ENCODE peak calls at places on chromosome 18, in ten cellular contexts. One of them, this sample, is unnamed.

GRCh38 chr18:6266212-6266611 is 148.5 kb downstream of the L3MBTL4 start:
- DNase-seq in neural crest cell: no peak
- DNase-seq in left lung: no peak
- DNase-seq in keratinocyte: no peak
- DNase-seq in MCF 10A: no peak
- DNase-seq in IMR-90: no peak
- DNase-seq in heart left ventricle: no peak
- DNase-seq in CD4-positive, alpha-beta T cell: no peak
- DNase-seq in neural progenitor cell: no peak
- DNase-seq in WTC11: no peak
- DNase-seq in this sample: no peak

GRCh38 chr18:13416208-13416607 is 197.6 kb downstream of the LDLRAD4 start:
- DNase-seq in WTC11: no peak
- DNase-seq in left lung: no peak
- DNase-seq in MCF 10A: no peak
- DNase-seq in CD4-positive, alpha-beta T cell: no peak
- DNase-seq in heart left ventricle: no peak
- DNase-seq in neural crest cell: no peak
- DNase-seq in neural progenitor cell: no peak
- DNase-seq in IMR-90: no peak
- DNase-seq in keratinocyte: no peak
- DNase-seq in this sample: no peak

GRCh38 chr18:75581336-75582121 is 154.0 kb upstream of the SMIM21 start:
- DNase-seq in MCF 10A: no peak
- DNase-seq in IMR-90: no peak
- DNase-seq in keratinocyte: no peak
- DNase-seq in neural progenitor cell: peak
- DNase-seq in left lung: no peak
- DNase-seq in neural crest cell: no peak
- DNase-seq in heart left ventricle: no peak
- DNase-seq in WTC11: no peak
- DNase-seq in CD4-positive, alpha-beta T cell: no peak
- DNase-seq in this sample: no peak

GRCh38 chr18:9609190-9609589 is 5.2 kb downstream of the PPP4R1 start:
- DNase-seq in heart left ventricle: no peak
- DNase-seq in keratinocyte: no peak
- DNase-seq in CD4-positive, alpha-beta T cell: no peak
- DNase-seq in left lung: no peak
- DNase-seq in neural progenitor cell: no peak
- DNase-seq in IMR-90: no peak
- DNase-seq in MCF 10A: no peak
- DNase-seq in WTC11: no peak
- DNase-seq in neural crest cell: no peak
- DNase-seq in this sample: no peak

GRCh38 chr18:56889621-56890020 is 238.5 kb downstream of the WDR7 start:
- DNase-seq in keratinocyte: no peak
- DNase-seq in neural crest cell: no peak
- DNase-seq in neural progenitor cell: no peak
- DNase-seq in MCF 10A: no peak
- DNase-seq in heart left ventricle: no peak
- DNase-seq in IMR-90: no peak
- DNase-seq in left lung: no peak
- DNase-seq in CD4-positive, alpha-beta T cell: no peak
- DNase-seq in WTC11: no peak
- DNase-seq in this sample: no peak

GRCh38 chr18:5974696-5975095 is 79.4 kb upstream of the TMEM200C start:
- DNase-seq in CD4-positive, alpha-beta T cell: no peak
- DNase-seq in keratinocyte: no peak
- DNase-seq in left lung: no peak
- DNase-seq in neural crest cell: no peak
- DNase-seq in MCF 10A: no peak
- DNase-seq in heart left ventricle: no peak
- DNase-seq in neural progenitor cell: no peak
- DNase-seq in IMR-90: no peak
- DNase-seq in WTC11: no peak
- DNase-seq in this sample: no peak

GRCh38 chr18:10170375-10170774 is 256.6 kb downstream of the VAPA start:
- DNase-seq in IMR-90: no peak
- DNase-seq in CD4-positive, alpha-beta T cell: no peak
- DNase-seq in heart left ventricle: no peak
- DNase-seq in left lung: no peak
- DNase-seq in neural progenitor cell: no peak
- DNase-seq in neural crest cell: no peak
- DNase-seq in MCF 10A: no peak
- DNase-seq in WTC11: no peak
- DNase-seq in keratinocyte: no peak
- DNase-seq in this sample: no peak

GRCh38 chr18:77111449-77112160 is 21.0 kb downstream of the MBP start:
- DNase-seq in MCF 10A: peak
- DNase-seq in left lung: peak
- DNase-seq in keratinocyte: no peak
- DNase-seq in WTC11: no peak
- DNase-seq in neural progenitor cell: no peak
- DNase-seq in neural crest cell: no peak
- DNase-seq in IMR-90: no peak
- DNase-seq in CD4-positive, alpha-beta T cell: no peak
- DNase-seq in heart left ventricle: no peak
- DNase-seq in this sample: peak

GRCh38 chr18:5057348-5058012 is 139.6 kb downstream of the AKAIN1 start:
- DNase-seq in MCF 10A: peak
- DNase-seq in left lung: no peak
- DNase-seq in CD4-positive, alpha-beta T cell: peak
- DNase-seq in keratinocyte: peak
- DNase-seq in WTC11: peak
- DNase-seq in neural progenitor cell: peak
- DNase-seq in neural crest cell: peak
- DNase-seq in heart left ventricle: peak
- DNase-seq in IMR-90: peak
- DNase-seq in this sample: peak

GRCh38 chr18:12085136-12085535 is 8.5 kb upstream of the ANKRD62 start:
- DNase-seq in keratinocyte: no peak
- DNase-seq in MCF 10A: no peak
- DNase-seq in IMR-90: no peak
- DNase-seq in left lung: no peak
- DNase-seq in neural crest cell: no peak
- DNase-seq in heart left ventricle: no peak
- DNase-seq in neural progenitor cell: no peak
- DNase-seq in WTC11: no peak
- DNase-seq in CD4-positive, alpha-beta T cell: no peak
- DNase-seq in this sample: no peak

GRCh38 chr18:49613141-49613641 is 51.3 kb downstream of the LIPG start:
- DNase-seq in keratinocyte: no peak
- DNase-seq in IMR-90: no peak
- DNase-seq in neural crest cell: no peak
- DNase-seq in heart left ventricle: no peak
- DNase-seq in WTC11: peak
- DNase-seq in neural progenitor cell: peak
- DNase-seq in CD4-positive, alpha-beta T cell: no peak
- DNase-seq in left lung: no peak
- DNase-seq in MCF 10A: no peak
- DNase-seq in this sample: no peak

GRCh38 chr18:76795981-76796380 is 26.4 kb upstream of the ZNF236 start:
- DNase-seq in MCF 10A: no peak
- DNase-seq in WTC11: no peak
- DNase-seq in left lung: no peak
- DNase-seq in IMR-90: no peak
- DNase-seq in CD4-positive, alpha-beta T cell: no peak
- DNase-seq in heart left ventricle: no peak
- DNase-seq in keratinocyte: no peak
- DNase-seq in neural crest cell: no peak
- DNase-seq in neural progenitor cell: no peak
- DNase-seq in this sample: no peak

GRCh38 chr18:47748093-47748796 is 182.2 kb downstream of the SMAD2 start:
- DNase-seq in WTC11: no peak
- DNase-seq in heart left ventricle: no peak
- DNase-seq in keratinocyte: no peak
- DNase-seq in CD4-positive, alpha-beta T cell: no peak
- DNase-seq in IMR-90: no peak
- DNase-seq in neural progenitor cell: no peak
- DNase-seq in left lung: no peak
- DNase-seq in MCF 10A: no peak
- DNase-seq in neural crest cell: no peak
- DNase-seq in this sample: no peak

GRCh38 chr18:8976606-8977005 is 125.9 kb upstream of the NDUFV2 start:
- DNase-seq in MCF 10A: no peak
- DNase-seq in neural crest cell: no peak
- DNase-seq in keratinocyte: no peak
- DNase-seq in CD4-positive, alpha-beta T cell: no peak
- DNase-seq in left lung: no peak
- DNase-seq in WTC11: no peak
- DNase-seq in IMR-90: peak
- DNase-seq in neural progenitor cell: no peak
- DNase-seq in heart left ventricle: no peak
- DNase-seq in this sample: no peak

GRCh38 chr18:75395137-75395536 is 32.4 kb downstream of the SMIM21 start:
- DNase-seq in IMR-90: no peak
- DNase-seq in CD4-positive, alpha-beta T cell: no peak
- DNase-seq in neural crest cell: no peak
- DNase-seq in heart left ventricle: no peak
- DNase-seq in keratinocyte: no peak
- DNase-seq in neural progenitor cell: no peak
- DNase-seq in left lung: no peak
- DNase-seq in WTC11: no peak
- DNase-seq in MCF 10A: no peak
- DNase-seq in this sample: no peak

GRCh38 chr18:32048507-32049091 is 30.0 kb downstream of the RNF125 start:
- DNase-seq in IMR-90: peak
- DNase-seq in MCF 10A: peak
- DNase-seq in WTC11: no peak
- DNase-seq in heart left ventricle: peak
- DNase-seq in neural crest cell: no peak
- DNase-seq in left lung: no peak
- DNase-seq in neural progenitor cell: no peak
- DNase-seq in keratinocyte: no peak
- DNase-seq in CD4-positive, alpha-beta T cell: no peak
- DNase-seq in this sample: peak

GRCh38 chr18:135045-135444 is 23.3 kb upstream of the USP14 start:
- DNase-seq in CD4-positive, alpha-beta T cell: no peak
- DNase-seq in MCF 10A: no peak
- DNase-seq in heart left ventricle: no peak
- DNase-seq in WTC11: no peak
- DNase-seq in left lung: no peak
- DNase-seq in neural progenitor cell: no peak
- DNase-seq in keratinocyte: no peak
- DNase-seq in IMR-90: no peak
- DNase-seq in neural crest cell: no peak
- DNase-seq in this sample: no peak
- TF ChIP-seq CTCF in CD4-positive, alpha-beta T cell: no peak
- TF ChIP-seq CTCF in MCF 10A: no peak
- TF ChIP-seq CTCF in heart left ventricle: no peak
- TF ChIP-seq CTCF in WTC11: no peak
- TF ChIP-seq CTCF in left lung: no peak
- TF ChIP-seq CTCF in neural progenitor cell: no peak
- TF ChIP-seq CTCF in keratinocyte: no peak
- TF ChIP-seq CTCF in IMR-90: no peak
- TF ChIP-seq CTCF in neural crest cell: no peak
- TF ChIP-seq CTCF in this sample: no peak

DNA sequence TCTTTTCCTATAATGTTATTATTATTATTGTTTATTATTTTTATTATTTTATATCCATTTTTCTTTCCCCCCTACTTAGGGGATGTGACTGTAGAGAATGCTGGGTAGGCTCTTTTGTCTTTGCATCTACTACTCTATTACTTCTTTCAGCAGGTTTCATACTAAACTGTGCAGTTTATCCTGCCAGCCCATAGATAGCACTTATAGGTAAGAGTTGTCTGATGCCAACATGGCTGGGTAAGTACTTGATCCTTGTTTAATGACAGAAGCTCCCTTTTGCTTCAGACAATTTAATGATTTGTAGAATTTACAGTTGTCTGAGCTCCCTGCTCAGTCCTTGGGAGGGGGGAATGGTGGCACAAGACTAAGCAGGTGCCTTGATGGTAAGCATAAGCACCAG is 262.9 kb upstream of the CDH2 start:
- DNase-seq in neural crest cell: no peak
- DNase-seq in keratinocyte: no peak
- DNase-seq in heart left ventricle: no peak
- DNase-seq in CD4-positive, alpha-beta T cell: no peak
- DNase-seq in WTC11: no peak
- DNase-seq in neural progenitor cell: no peak
- DNase-seq in IMR-90: no peak
- DNase-seq in left lung: no peak
- DNase-seq in MCF 10A: peak
- DNase-seq in this sample: no peak
- TF ChIP-seq CTCF in neural crest cell: no peak
- TF ChIP-seq CTCF in keratinocyte: no peak
- TF ChIP-seq CTCF in heart left ventricle: no peak
- TF ChIP-seq CTCF in CD4-positive, alpha-beta T cell: no peak
- TF ChIP-seq CTCF in WTC11: no peak
- TF ChIP-seq CTCF in neural progenitor cell: no peak
- TF ChIP-seq CTCF in IMR-90: no peak
- TF ChIP-seq CTCF in left lung: no peak
- TF ChIP-seq CTCF in MCF 10A: no peak
- TF ChIP-seq CTCF in this sample: no peak

DNA sequence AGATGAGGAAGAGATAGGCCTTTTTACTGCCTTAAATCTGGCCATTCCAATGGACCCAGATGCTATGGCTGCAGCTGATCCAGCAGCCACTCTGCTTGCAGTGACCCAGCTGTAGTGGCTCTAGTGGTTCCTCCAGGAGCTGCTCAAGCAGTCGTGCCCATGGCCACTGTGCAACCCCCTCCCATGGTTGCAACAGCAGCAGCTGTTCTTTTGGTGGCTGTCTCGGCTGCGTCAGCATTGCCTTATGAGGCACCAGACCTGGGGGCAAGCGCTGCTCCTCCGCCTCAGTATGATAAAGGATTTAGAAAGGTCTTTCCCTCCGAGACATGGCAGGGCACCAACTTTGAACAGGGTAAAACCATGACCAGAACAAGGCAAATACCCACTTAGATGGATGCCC is 384.9 kb upstream of the DCC start:
- DNase-seq in MCF 10A: no peak
- DNase-seq in neural crest cell: no peak
- DNase-seq in heart left ventricle: no peak
- DNase-seq in keratinocyte: no peak
- DNase-seq in IMR-90: no peak
- DNase-seq in WTC11: no peak
- DNase-seq in neural progenitor cell: no peak
- DNase-seq in CD4-positive, alpha-beta T cell: no peak
- DNase-seq in left lung: no peak
- DNase-seq in this sample: no peak
- TF ChIP-seq CTCF in MCF 10A: no peak
- TF ChIP-seq CTCF in neural crest cell: no peak
- TF ChIP-seq CTCF in heart left ventricle: no peak
- TF ChIP-seq CTCF in keratinocyte: no peak
- TF ChIP-seq CTCF in IMR-90: no peak
- TF ChIP-seq CTCF in WTC11: no peak
- TF ChIP-seq CTCF in neural progenitor cell: no peak
- TF ChIP-seq CTCF in CD4-positive, alpha-beta T cell: no peak
- TF ChIP-seq CTCF in left lung: no peak
- TF ChIP-seq CTCF in this sample: no peak

GRCh38 chr18:52348209-52348608 is 8.2 kb downstream of the DCC start:
- DNase-seq in left lung: no peak
- DNase-seq in heart left ventricle: no peak
- DNase-seq in keratinocyte: no peak
- DNase-seq in WTC11: peak
- DNase-seq in IMR-90: no peak
- DNase-seq in MCF 10A: peak
- DNase-seq in neural crest cell: no peak
- DNase-seq in CD4-positive, alpha-beta T cell: no peak
- DNase-seq in neural progenitor cell: peak
- DNase-seq in this sample: no peak
- TF ChIP-seq CTCF in left lung: no peak
- TF ChIP-seq CTCF in heart left ventricle: no peak
- TF ChIP-seq CTCF in keratinocyte: peak
- TF ChIP-seq CTCF in WTC11: peak
- TF ChIP-seq CTCF in IMR-90: no peak
- TF ChIP-seq CTCF in MCF 10A: no peak
- TF ChIP-seq CTCF in neural crest cell: peak
- TF ChIP-seq CTCF in CD4-positive, alpha-beta T cell: no peak
- TF ChIP-seq CTCF in neural progenitor cell: peak
- TF ChIP-seq CTCF in this sample: no peak

GRCh38 chr18:24428709-24429108 is 2.2 kb downstream of the IMPACT start:
- DNase-seq in WTC11: no peak
- DNase-seq in left lung: no peak
- DNase-seq in heart left ventricle: no peak
- DNase-seq in CD4-positive, alpha-beta T cell: no peak
- DNase-seq in neural crest cell: no peak
- DNase-seq in neural progenitor cell: no peak
- DNase-seq in MCF 10A: peak
- DNase-seq in keratinocyte: no peak
- DNase-seq in IMR-90: no peak
- DNase-seq in this sample: no peak
- TF ChIP-seq CTCF in WTC11: no peak
- TF ChIP-seq CTCF in left lung: no peak
- TF ChIP-seq CTCF in heart left ventricle: no peak
- TF ChIP-seq CTCF in CD4-positive, alpha-beta T cell: no peak
- TF ChIP-seq CTCF in neural crest cell: peak
- TF ChIP-seq CTCF in neural progenitor cell: peak
- TF ChIP-seq CTCF in MCF 10A: peak
- TF ChIP-seq CTCF in keratinocyte: no peak
- TF ChIP-seq CTCF in IMR-90: no peak
- TF ChIP-seq CTCF in this sample: no peak